ENCODE peak calls at places on chromosomes 2 and 18, in five cellular contexts. V is psoas muscle, R is right atrium auricular region, J is heart left ventricle, Z is adrenal gland. N is an unnamed sample. For H3K27me3, the result is how much of the 10 kb centered on the place peaks cover.

GRCh38 chr2:208040199-208041171 is 15.2 kb upstream of the PLEKHM3 start:
- DNase-seq in J (peak), V (peak), R (peak), Z (peak), N (peak)

GRCh38 chr2:98514879-98515570 is 70.4 kb downstream of the INPP4A start:
- DNase-seq in Z (peak), V (no peak), R (no peak), J (no peak), N (no peak)

GRCh38 chr2:137776697-137777096 is 187.6 kb upstream of the HNMT start:
- DNase-seq in J (no peak), R (no peak), Z (no peak), V (no peak), N (no peak)

GRCh38 chr18:31098878-31099277 is 3.3 kb downstream of the DSC2 start:
- DNase-seq in J (no peak), R (no peak), V (no peak), Z (no peak), N (no peak)

GRCh38 chr2:154850532-154850931 is 152.0 kb downstream of the KCNJ3 start:
- DNase-seq in Z (no peak), V (no peak), R (no peak), J (no peak), N (no peak)

GRCh38 chr2:201517094-201517493 is 65.6 kb downstream of the STRADB start:
- DNase-seq in Z (no peak), V (no peak), J (no peak), R (no peak), N (no peak)

GRCh38 chr2:43318791-43319190 is 92.4 kb upstream of the ZFP36L2 start:
- DNase-seq in J (no peak), R (no peak), V (no peak), Z (no peak), N (peak)

GRCh38 chr2:119231975-119232665 is 8.5 kb downstream of the STEAP3 start:
- DNase-seq in Z (no peak), R (no peak), J (no peak), V (no peak), N (no peak)

GRCh38 chr2:197286805-197287595 is 23.6 kb downstream of the ANKRD44 start:
- DNase-seq in V (no peak), R (peak), J (peak), Z (peak), N (peak)

GRCh38 chr2:44980786-44981713 is 28.2 kb downstream of the SIX2 start:
- DNase-seq in J (no peak), R (no peak), Z (no peak), V (no peak), N (no peak)

GRCh38 chr2:46446871-46447568 is 32.3 kb upstream of the TMEM247 start:
- DNase-seq in J (no peak), Z (no peak), V (no peak), R (no peak), N (peak)

GRCh38 chr2:173402405-173402974 is 47.8 kb downstream of the CDCA7 start:
- DNase-seq in Z (peak), V (peak), J (peak), R (peak), N (peak)

GRCh38 chr2:221997100-221997499 is 301.7 kb downstream of the PAX3 start:
- DNase-seq in J (no peak), Z (no peak), V (no peak), R (no peak), N (peak)

GRCh38 chr2:179569834-179570233 is 291.6 kb downstream of the ZNF385B start:
- DNase-seq in R (no peak), J (no peak), Z (no peak), V (no peak), N (peak)

GRCh38 chr2:96112501-96113366 is 3.6 kb downstream of the ADRA2B start:
- DNase-seq in J (peak), V (no peak), R (no peak), Z (no peak), N (no peak)

GRCh38 chr2:240129731-240130392 is 6.2 kb downstream of the COPS9 start:
- DNase-seq in R (no peak), J (no peak), V (no peak), Z (no peak), N (no peak)

GRCh38 chr2:181904022-181904632 is 12.6 kb downstream of the ITPRID2 start:
- DNase-seq in V (no peak), J (no peak), Z (no peak), R (no peak), N (no peak)

GRCh38 chr2:200347301-200347700 is 40.8 kb downstream of the SPATS2L start:
- DNase-seq in V (no peak), J (no peak), R (no peak), Z (no peak), N (no peak)

GRCh38 chr2:27264253-27264752 is 1.5 kb upstream of the SLC30A3 start:
- DNase-seq in V (no peak), J (no peak), R (no peak), Z (no peak), N (no peak)

GRCh38 chr2:237435844-237436590 is 22.1 kb upstream of the COL6A3 start:
- DNase-seq in J (no peak), Z (no peak), V (no peak), R (peak), N (no peak)

GRCh38 chr2:529425-529824 is 147.8 kb downstream of the TMEM18 start:
- DNase-seq in R (no peak), V (no peak), J (no peak), Z (no peak), N (no peak)

DNA sequence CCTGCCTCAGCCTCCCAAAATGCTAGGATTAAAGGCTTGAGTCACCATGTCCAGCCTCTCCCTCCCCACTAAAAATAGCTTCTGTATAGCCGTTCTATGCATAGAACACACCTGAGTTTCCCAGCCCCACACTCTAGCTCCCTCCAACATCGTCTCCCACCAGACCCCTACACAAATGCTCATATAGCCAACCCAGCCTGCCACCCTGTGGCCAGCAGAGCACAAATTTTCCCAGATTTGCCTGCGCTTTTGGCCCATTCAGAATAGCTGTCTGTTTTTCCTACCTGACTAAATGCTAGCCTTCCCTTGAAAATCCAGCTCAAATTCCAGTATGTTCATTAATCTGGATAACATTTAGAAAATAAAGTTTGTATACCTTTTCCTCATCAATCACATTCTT is 22.8 kb downstream of the TRABD2A start:
- DNase-seq in J (no peak), Z (no peak), R (no peak), V (no peak), N (no peak)
- TF ChIP-seq CTCF in J (peak), Z (no peak), R (no peak), V (no peak), N (peak)

DNA sequence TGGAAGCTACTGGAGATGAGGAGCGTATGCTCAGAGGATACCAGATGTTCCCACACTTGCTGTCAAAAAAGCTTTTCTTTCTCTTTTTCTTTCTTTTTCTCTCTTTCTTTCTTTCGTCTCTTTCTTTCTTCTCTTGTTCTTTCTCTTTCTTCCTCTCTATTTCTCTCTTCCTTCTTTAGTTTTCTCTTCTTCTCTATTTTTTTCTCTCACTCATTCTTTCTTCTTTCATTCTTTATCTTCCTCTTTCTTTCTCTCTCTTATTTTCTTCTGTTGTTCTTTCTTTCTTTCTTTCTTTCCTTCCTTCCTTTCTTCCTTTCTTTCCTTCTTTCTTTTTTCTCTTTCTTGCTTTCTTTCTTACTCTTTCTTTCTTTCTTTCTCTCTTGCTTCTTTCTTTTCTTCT is 457.6 kb downstream of the CMPK2 start:
- DNase-seq in Z (no peak), V (no peak), J (no peak), R (no peak), N (no peak)
- H3K4me3 ChIP-seq in Z (no peak), V (no peak), J (no peak), R (no peak), N (no peak)

DNA sequence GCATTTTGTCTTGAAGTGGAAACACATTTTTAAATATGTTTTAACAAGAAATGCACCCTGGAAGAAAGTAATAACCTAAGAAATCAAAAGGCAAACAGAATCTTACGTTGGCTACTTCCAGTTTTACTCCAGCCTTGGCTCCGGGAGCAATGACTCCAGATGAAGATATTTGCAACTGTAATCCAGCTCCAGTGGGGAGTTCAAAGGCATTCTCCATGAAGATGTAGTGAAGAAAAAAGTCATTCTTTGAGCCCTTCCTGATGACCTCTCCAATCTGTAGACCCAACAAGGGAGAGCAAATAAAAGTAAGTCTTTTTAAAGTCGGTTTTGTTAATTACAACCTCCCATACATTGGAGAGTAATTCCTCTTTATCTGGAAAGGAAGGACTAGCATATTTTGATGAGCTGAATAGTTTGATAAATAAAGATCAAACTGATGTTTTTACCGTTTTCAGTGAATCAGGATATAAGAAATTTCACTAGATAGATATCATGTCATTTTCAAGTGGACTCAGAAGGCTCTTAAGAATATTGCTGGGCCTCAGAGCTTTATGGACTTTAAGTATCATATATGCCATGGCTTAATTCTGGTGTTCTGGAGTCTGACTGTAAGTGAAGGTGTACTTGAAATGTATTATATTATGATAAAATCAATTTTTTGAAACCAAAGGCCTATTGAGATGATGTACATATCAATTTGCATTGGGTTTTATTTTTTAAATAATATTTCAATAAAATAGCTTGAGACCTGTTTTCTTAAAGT is 20.3 kb downstream of the APOB start:
- DNase-seq in V (no peak), R (no peak), J (no peak), Z (no peak), N (no peak)
- H3K27me3 ChIP-seq in V (under half), R (under half), J (under half), Z (under half), N (under half)

GRCh38 chr18:47772374-47773248 is 157.8 kb downstream of the SMAD2 start:
- DNase-seq in Z (peak), J (no peak), V (peak), R (no peak), N (no peak)
- TF ChIP-seq CTCF in Z (peak), J (peak), V (peak), R (peak), N (peak)

GRCh38 chr2:73292906-73293533 is 328 bp downstream of the EGR4 start:
- DNase-seq in J (no peak), Z (no peak), R (no peak), V (no peak), N (no peak)
- H3K4me3 ChIP-seq in J (peak), Z (peak), R (peak), V (peak), N (peak)

GRCh38 chr18:7567487-7568425 is 640 bp downstream of the PTPRM start:
- DNase-seq in R (peak), V (peak), J (peak), Z (peak), N (no peak)
- H3K27me3 ChIP-seq in R (under half), V (under half), J (under half), Z (under half), N (under half)